ENCODE peak calls at places on chromosome 19, in seven cellular contexts. D is stomach, X is breast epithelium, G is Panc1, N is suprapubic skin, E is HCT116, L is K562. W is an unnamed sample.

GRCh38 chr19:18860302-18860700 is 28.5 kb downstream of the UPF1 start:
- DNase-seq in D (no peak), X (no peak), G (no peak), N (no peak), E (no peak), L (no peak), W (no peak)

GRCh38 chr19:2775556-2776430 is 7.3 kb downstream of the SGTA start:
- DNase-seq in D (peak; percentile 64), X (no peak), G (no peak), N (no peak), E (no peak), L (peak; percentile 64), W (no peak)

GRCh38 chr19:30450101-30450500 is 77.9 kb downstream of the ZNF536 start:
- DNase-seq in D (no peak), X (no peak), G (no peak), N (no peak), E (no peak), L (no peak), W (no peak)

GRCh38 chr19:50174100-50174793 is 11.2 kb upstream of the IZUMO2 start:
- DNase-seq in D (no peak), X (no peak), G (no peak), N (no peak), E (no peak), L (no peak), W (no peak)

GRCh38 chr19:29454109-29454508 is 71.7 kb upstream of the VSTM2B start:
- DNase-seq in D (no peak), X (no peak), G (no peak), N (no peak), E (no peak), L (no peak), W (no peak)

GRCh38 chr19:3146677-3147100 is 10.9 kb downstream of the GNA15 start:
- DNase-seq in D (no peak), X (no peak), G (peak; percentile 30), N (no peak), E (no peak), L (peak; percentile 71), W (peak; percentile 62)

GRCh38 chr19:35144600-35145436 is 1.8 kb downstream of the FXYD7 start:
- DNase-seq in D (peak; percentile 76), X (no peak), G (no peak), N (no peak), E (no peak), L (peak; percentile 95), W (peak; percentile 57)

GRCh38 chr19:50794778-50795664 is 4.8 kb downstream of the ACP4 start:
- DNase-seq in D (no peak), X (no peak), G (no peak), N (no peak), E (no peak), L (peak; percentile 56), W (no peak)

GRCh38 chr19:1401138-1401888 is at the start of gene GAMT:
- DNase-seq in D (no peak), X (no peak), G (no peak), N (no peak), E (no peak), L (peak; percentile 77), W (no peak)

GRCh38 chr19:42023121-42023942 is 29.3 kb upstream of the ATP1A3 start:
- DNase-seq in D (no peak), X (no peak), G (no peak), N (no peak), E (peak; percentile 28), L (peak; percentile 81), W (peak; percentile 70)

GRCh38 chr19:7916137-7916907 is 1.7 kb downstream of the TGFBR3L start:
- DNase-seq in D (peak; percentile 42), X (no peak), G (no peak), N (no peak), E (no peak), L (no peak), W (no peak)

GRCh38 chr19:35278578-35279284 is 3.6 kb upstream of the HAMP start:
- DNase-seq in D (no peak), X (no peak), G (no peak), N (no peak), E (no peak), L (no peak), W (peak; percentile 78)

GRCh38 chr19:34428549-34429285 is 536 bp downstream of the UBA2 start:
- DNase-seq in D (peak; percentile 31), X (no peak), G (no peak), N (no peak), E (no peak), L (peak; percentile 64), W (peak; percentile 31)

GRCh38 chr19:11180346-11180745 is 17.0 kb downstream of the KANK2 start:
- DNase-seq in D (no peak), X (no peak), G (no peak), N (no peak), E (no peak), L (no peak), W (no peak)

GRCh38 chr19:38839816-38840582 is 8.4 kb upstream of the ECH1 start:
- DNase-seq in D (no peak), X (no peak), G (no peak), N (no peak), E (no peak), L (no peak), W (no peak)

GRCh38 chr19:18390075-18390909 is 4.3 kb downstream of the GDF15 start:
- DNase-seq in D (no peak), X (no peak), G (no peak), N (no peak), E (no peak), L (no peak), W (no peak)

GRCh38 chr19:11264452-11265176 is 2.3 kb upstream of the DOCK6 start:
- DNase-seq in D (peak; percentile 84), X (no peak), G (no peak), N (no peak), E (no peak), L (peak; percentile 31), W (peak; percentile 88)

GRCh38 chr19:2551864-2552185 is 75.9 kb downstream of the GADD45B start:
- DNase-seq in D (no peak), X (no peak), G (no peak), N (no peak), E (no peak), L (no peak), W (no peak)

GRCh38 chr19:36441339-36441738 is 22.9 kb upstream of the ZFP82 start:
- DNase-seq in D (no peak), X (no peak), G (no peak), N (no peak), E (no peak), L (no peak), W (no peak)

GRCh38 chr19:45692187-45693111 is at the start of gene QPCTL:
- DNase-seq in D (peak; percentile 98), X (peak; percentile 98), G (peak; percentile 96), N (peak; percentile 99), E (peak; percentile 99), L (peak; percentile 99), W (peak; percentile 96)
- TF ChIP-seq CTCF in D (no peak), X (no peak), G (no peak), N (no peak), E (no peak), L (no peak), W (no peak)

GRCh38 chr19:13032837-13033236 is 37.6 kb downstream of the NFIX start:
- DNase-seq in D (no peak), X (no peak), G (no peak), N (no peak), E (no peak), L (no peak), W (no peak)

GRCh38 chr19:13031917-13032623 is 36.8 kb downstream of the NFIX start:
- DNase-seq in D (no peak), X (no peak), G (no peak), N (no peak), E (no peak), L (no peak), W (no peak)

GRCh38 chr19:13034636-13035035 is 39.4 kb downstream of the NFIX start:
- DNase-seq in D (no peak), X (no peak), G (no peak), N (no peak), E (no peak), L (no peak), W (no peak)

GRCh38 chr19:13033819-13034611 is 38.7 kb downstream of the NFIX start:
- DNase-seq in D (peak; percentile 77), X (peak; percentile 83), G (no peak), N (no peak), E (peak; percentile 39), L (peak; percentile 75), W (no peak)

GRCh38 chr19:13033244-13033643 is 38.0 kb downstream of the NFIX start:
- DNase-seq in D (no peak), X (no peak), G (no peak), N (no peak), E (no peak), L (no peak), W (no peak)
- H3K4me1 ChIP-seq in D (peaks cover 87% of the 10 kb centered on the region), X (peaks cover 16% of the 10 kb centered on the region), G (peaks cover 99% of the 10 kb centered on the region), N (peaks cover 100% of the 10 kb centered on the region), E (peaks cover 73% of the 10 kb centered on the region), L (peaks cover 11% of the 10 kb centered on the region), W (peaks cover 85% of the 10 kb centered on the region)

GRCh38 chr19:17074628-17075034 is 621 bp downstream of the HAUS8 start:
- DNase-seq in D (no peak), X (no peak), G (no peak), N (no peak), E (no peak), L (no peak), W (no peak)

GRCh38 chr19:17073869-17074627 is 1.2 kb downstream of the HAUS8 start:
- DNase-seq in D (no peak), X (no peak), G (no peak), N (no peak), E (no peak), L (peak; percentile 74), W (no peak)

GRCh38 chr19:17070421-17070820 is 4.8 kb downstream of the HAUS8 start:
- DNase-seq in D (no peak), X (no peak), G (no peak), N (no peak), E (no peak), L (no peak), W (no peak)

GRCh38 chr19:17069249-17069648 is 6.0 kb downstream of the HAUS8 start:
- DNase-seq in D (no peak), X (no peak), G (no peak), N (no peak), E (no peak), L (no peak), W (no peak)

GRCh38 chr19:17070912-17071311 is 4.3 kb downstream of the HAUS8 start:
- DNase-seq in D (no peak), X (no peak), G (no peak), N (no peak), E (no peak), L (no peak), W (no peak)
- TF ChIP-seq POLR2AphosphoS5 in D (no peak), X (no peak), G (no peak), N (no peak), E (no peak), L (no peak), W (no peak)

DNA sequence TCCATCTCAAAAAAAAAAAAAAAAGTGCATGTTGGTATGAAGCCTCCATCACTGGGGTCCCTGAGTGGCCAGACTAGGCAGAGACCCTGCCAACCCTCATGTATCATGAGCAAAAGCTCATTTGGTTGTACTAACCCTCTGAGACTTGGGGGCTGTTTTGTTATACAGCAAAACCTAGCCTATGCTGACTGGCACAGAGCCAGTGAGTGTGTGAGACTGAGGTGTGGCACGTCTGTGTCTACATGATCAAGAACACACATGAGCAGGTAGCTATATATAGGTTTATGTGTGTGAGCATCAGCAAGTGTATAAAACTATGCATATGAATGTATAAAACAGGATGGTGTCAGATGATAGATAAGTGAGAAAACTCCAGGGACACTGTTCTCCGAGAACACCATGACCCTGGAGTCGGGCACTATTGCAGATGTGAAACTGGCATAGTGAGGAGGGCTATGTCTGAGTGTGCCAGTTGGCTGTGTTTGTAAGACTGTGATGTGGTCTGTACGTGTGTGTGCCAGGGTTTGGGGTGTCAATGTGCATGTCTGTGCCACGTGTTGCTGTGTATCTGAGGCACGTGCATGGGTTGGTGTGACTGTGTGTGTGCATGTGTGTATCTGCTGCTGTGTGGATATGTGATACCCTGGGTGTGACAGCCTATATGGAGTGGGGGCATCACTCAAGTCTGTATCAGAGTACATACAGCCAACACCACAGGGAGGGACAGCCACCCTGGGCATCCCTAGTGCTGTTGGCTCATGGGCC is 44.5 kb downstream of the OLFM2 start:
- DNase-seq in D (no peak), X (no peak), G (no peak), N (no peak), E (no peak), L (no peak), W (no peak)
- TF ChIP-seq CTCF in D (no peak), X (no peak), G (no peak), N (no peak), E (no peak), L (no peak), W (no peak)